ENCODE peak calls at places on chromosomes 5 and 9, in five cellular contexts. H is CD8-positive, alpha-beta memory T cell; C is caudate nucleus; P is neural progenitor cell; T is stomach. R is an unnamed sample.

GRCh38 chr9:34995288-34996060 is 5.9 kb downstream of the DNAJB5 start:
- DNase-seq in H (no peak), C (no peak), P (no peak), T (no peak), R (no peak)

GRCh38 chr5:175620527-175620926 is 37.3 kb upstream of the HRH2 start:
- DNase-seq in H (no peak), C (no peak), P (no peak), T (no peak), R (no peak)

GRCh38 chr5:90386099-90386710 is 23.4 kb downstream of the CETN3 start:
- DNase-seq in H (peak; percentile 5), C (no peak), P (no peak), T (no peak), R (no peak)

GRCh38 chr5:111781200-111781599 is 24.2 kb upstream of the NREP start:
- DNase-seq in H (no peak), C (no peak), P (no peak), T (peak; percentile 34), R (peak; percentile 48)

GRCh38 chr5:147558131-147558730 is 48.4 kb upstream of the DPYSL3 start:
- DNase-seq in H (no peak), C (no peak), P (no peak), T (no peak), R (no peak)

GRCh38 chr5:179393078-179393477 is 47.8 kb upstream of the ADAMTS2 start:
- DNase-seq in H (no peak), C (no peak), P (no peak), T (peak; percentile 1), R (no peak)

GRCh38 chr9:4792054-4792571 is 631 bp upstream of the RCL1 start:
- DNase-seq in H (no peak), C (no peak), P (no peak), T (no peak), R (no peak)

GRCh38 chr9:137749511-137749910 is 128.1 kb upstream of the CACNA1B start:
- DNase-seq in H (no peak), C (no peak), P (no peak), T (no peak), R (no peak)

GRCh38 chr9:16213781-16214515 is 656.5 kb downstream of the BNC2 start:
- DNase-seq in H (no peak), C (no peak), P (no peak), T (peak; percentile 79), R (peak; percentile 47)

GRCh38 chr9:75087824-75088645 is at the start of the genes NMRK1 and OSTF1:
- DNase-seq in H (peak; percentile 95), C (peak; percentile 87), P (peak; percentile 99), T (peak; percentile 97), R (peak; percentile 97)

GRCh38 chr9:16873131-16873787 is 2.8 kb upstream of the BNC2 start:
- DNase-seq in H (no peak), C (no peak), P (no peak), T (no peak), R (no peak)

GRCh38 chr9:132548971-132549649 is 33.3 kb upstream of the BARHL1 start:
- DNase-seq in H (no peak), C (no peak), P (no peak), T (no peak), R (no peak)

GRCh38 chr9:16105576-16105975 is 552.7 kb downstream of the CCDC171 start:
- DNase-seq in H (no peak), C (no peak), P (no peak), T (no peak), R (no peak)

GRCh38 chr9:70494221-70494620 is 79.8 kb upstream of the KLF9 start:
- DNase-seq in H (no peak), C (no peak), P (no peak), T (no peak), R (no peak)

GRCh38 chr9:88174324-88174723 is 36.0 kb upstream of the SPATA31C2 start:
- DNase-seq in H (no peak), C (no peak), P (peak; percentile 33), T (no peak), R (no peak)

GRCh38 chr5:14166437-14166836 is 23.3 kb downstream of the TRIO start:
- DNase-seq in H (no peak), C (no peak), P (no peak), T (no peak), R (no peak)

GRCh38 chr5:73296772-73297171 is 123.8 kb downstream of the TMEM174 start:
- DNase-seq in H (no peak), C (no peak), P (no peak), T (no peak), R (no peak)

GRCh38 chr5:98836175-98836574 is 62.7 kb downstream of the RGMB start:
- DNase-seq in H (no peak), C (no peak), P (no peak), T (no peak), R (no peak)

GRCh38 chr9:115141612-115142011 is 23.7 kb upstream of the TNC start:
- DNase-seq in H (no peak), C (no peak), P (no peak), T (no peak), R (no peak)

GRCh38 chr5:131644822-131645221 is 9.8 kb upstream of the RAPGEF6 start:
- DNase-seq in H (no peak), C (no peak), P (no peak), T (no peak), R (no peak)

GRCh38 chr5:80975065-80975464 is 14.9 kb downstream of the RASGRF2 start:
- DNase-seq in H (no peak), C (no peak), P (no peak), T (no peak), R (no peak)

GRCh38 chr9:69715096-69715495 is 42.9 kb upstream of the APBA1 start:
- DNase-seq in H (no peak), C (no peak), P (no peak), T (no peak), R (no peak)

GRCh38 chr5:60260658-60261057 is 367.1 kb upstream of the PDE4D start:
- DNase-seq in H (no peak), C (no peak), P (no peak), T (no peak), R (no peak)

GRCh38 chr9:89052470-89053097 is 61.3 kb downstream of the S1PR3 start:
- DNase-seq in H (no peak), C (no peak), P (no peak), T (no peak), R (no peak)

GRCh38 chr9:32581512-32582143 is 8.7 kb upstream of the NDUFB6 start:
- DNase-seq in H (peak; percentile 26), C (no peak), P (peak; percentile 67), T (no peak), R (no peak)

GRCh38 chr9:107650321-107650720 is 160.8 kb upstream of the KLF4 start:
- DNase-seq in H (no peak), C (no peak), P (no peak), T (no peak), R (no peak)

GRCh38 chr9:116160676-116161571 is 7.3 kb downstream of the PAPPA start:
- DNase-seq in H (no peak), C (no peak), P (no peak), T (no peak), R (no peak)

GRCh38 chr5:79878721-79879336 is 112.2 kb downstream of the MTX3 start:
- DNase-seq in H (peak; percentile 4), C (no peak), P (peak; percentile 48), T (no peak), R (no peak)

GRCh38 chr5:156402387-156402921 is 75.5 kb downstream of the SGCD start:
- DNase-seq in H (no peak), C (no peak), P (peak; percentile 70), T (no peak), R (no peak)

GRCh38 chr9:131252120-131252519 is 24.2 kb downstream of the FAM78A start:
- DNase-seq in H (no peak), C (no peak), P (no peak), T (no peak), R (no peak)
- H3K27ac ChIP-seq in H (peak overlapping the region; percentile 26), C (no peak overlapping the region), P (no peak overlapping the region), T (no peak overlapping the region), R (peak overlapping the region; percentile 87)

DNA sequence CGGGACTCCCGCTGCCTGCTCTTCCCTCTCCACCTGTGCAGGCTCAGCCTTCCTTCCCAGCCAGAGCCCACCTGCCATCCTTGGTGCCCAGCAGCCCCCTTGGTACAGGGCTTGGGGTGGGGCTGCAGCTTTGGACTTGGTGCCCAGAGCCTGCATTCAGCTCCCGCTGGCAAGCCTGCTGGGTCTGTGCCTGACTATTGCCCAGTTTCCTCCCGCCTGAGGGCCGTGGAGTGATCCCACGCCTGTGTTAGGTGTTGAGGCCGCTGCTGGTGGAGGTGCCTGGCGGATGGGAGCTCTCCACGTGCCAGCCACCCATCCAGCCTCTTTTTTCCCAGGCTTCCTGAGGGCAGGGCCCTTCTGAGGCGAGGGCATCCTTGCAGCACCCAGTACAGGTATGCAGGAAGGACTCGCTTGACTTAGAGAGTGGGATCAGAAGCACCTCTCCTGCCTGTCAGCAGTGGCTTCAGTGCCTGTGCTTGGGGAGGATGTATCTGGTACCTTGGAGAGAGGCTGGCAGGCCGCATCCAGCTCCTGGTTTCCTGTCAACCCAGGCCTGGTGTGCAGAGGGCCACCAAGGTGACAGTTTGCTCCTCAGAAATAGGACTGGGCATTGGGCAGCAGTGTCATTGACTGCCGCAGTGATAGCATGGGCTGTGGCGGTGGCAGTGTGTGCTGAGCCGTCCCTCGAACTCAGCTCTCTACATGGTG is 7.8 kb downstream of the RXRA start:
- DNase-seq in H (no peak), C (no peak), P (no peak), T (no peak), R (no peak)
- H3K27ac ChIP-seq in H (no peak overlapping the region), C (no peak overlapping the region), P (no peak overlapping the region), T (no peak overlapping the region), R (peak overlapping the region; percentile 93)

GRCh38 chr9:37187713-37188439 is 67.5 kb downstream of the ZCCHC7 start:
- DNase-seq in H (no peak), C (no peak), P (no peak), T (no peak), R (no peak)

GRCh38 chr9:37197158-37198033 is 77.0 kb downstream of the ZCCHC7 start:
- DNase-seq in H (no peak), C (no peak), P (peak; percentile 76), T (no peak), R (no peak)

GRCh38 chr9:37198034-37198718 is 77.8 kb downstream of the ZCCHC7 start:
- DNase-seq in H (no peak), C (no peak), P (no peak), T (no peak), R (no peak)

GRCh38 chr9:37191403-37192089 is 71.2 kb downstream of the ZCCHC7 start:
- DNase-seq in H (no peak), C (no peak), P (peak; percentile 67), T (no peak), R (no peak)

DNA sequence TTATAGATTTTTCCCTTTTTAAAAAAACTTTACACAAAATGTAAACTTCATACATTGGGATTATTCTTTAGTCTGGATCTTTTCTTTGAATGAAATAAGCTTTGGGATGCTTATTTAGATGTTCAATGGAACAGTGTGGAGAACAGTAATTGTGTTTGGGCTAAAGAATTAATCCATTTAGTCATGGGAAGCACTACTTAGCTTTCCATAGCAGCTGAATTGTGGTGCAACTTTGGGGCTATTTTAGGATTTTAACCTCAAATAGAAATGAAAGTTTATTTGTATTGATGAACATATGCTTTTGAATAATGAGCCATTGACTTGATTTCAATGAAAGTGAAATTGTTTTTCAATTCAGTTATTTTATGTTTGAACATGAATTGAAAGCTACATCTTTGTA is 72.4 kb downstream of the ZCCHC7 start:
- DNase-seq in H (no peak), C (no peak), P (peak; percentile 16), T (no peak), R (no peak)
- H3K27ac ChIP-seq in H (no peak overlapping the region), C (no peak overlapping the region), P (peak overlapping the region; percentile 69), T (no peak overlapping the region), R (no peak overlapping the region)

DNA sequence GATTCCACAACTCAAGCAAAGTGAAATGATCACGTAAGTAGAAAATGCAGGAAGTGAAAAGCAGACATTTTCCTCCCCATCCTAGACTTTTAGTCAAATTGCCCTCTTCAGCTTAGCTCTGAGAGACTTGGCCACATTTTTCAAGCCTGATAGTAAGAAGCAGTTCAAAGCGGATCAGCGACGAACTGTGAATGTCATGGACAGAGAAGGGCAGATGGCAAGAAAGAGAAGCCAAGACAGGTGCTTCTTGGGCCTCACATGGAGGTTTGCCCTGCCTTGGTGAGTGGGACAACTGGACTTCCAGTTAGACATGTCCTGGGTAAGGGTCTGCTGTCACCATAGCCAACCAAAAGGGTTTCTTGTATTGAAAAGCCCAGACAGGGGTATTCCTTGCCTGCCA is 291.5 kb downstream of the MED10 start:
- DNase-seq in H (no peak), C (no peak), P (no peak), T (no peak), R (no peak)
- H3K27ac ChIP-seq in H (no peak overlapping the region), C (no peak overlapping the region), P (no peak overlapping the region), T (no peak overlapping the region), R (no peak overlapping the region)